ENCODE peak calls at places on chromosomes 2 and 18, in eight cellular contexts. W is endothelial cell, B is SK-N-SH, R is AG09309, S is cardiac fibroblast, C is transverse colon, H is DND-41, T is A673. F is an unnamed sample.

GRCh38 chr18:832085-832681 is 20.1 kb upstream of the YES1 start:
- DNase-seq in H (no peak), C (peak; percentile 65), S (peak; percentile 37), W (peak; percentile 47), R (no peak), T (peak; percentile 37), B (no peak), F (no peak)

GRCh38 chr2:181954538-181954883 is 31.1 kb upstream of the PPP1R1C start:
- DNase-seq in S (no peak), C (no peak), T (no peak), R (no peak), B (no peak), H (no peak), W (no peak), F (no peak)

GRCh38 chr2:23367760-23368159 is 17.2 kb upstream of the KLHL29 start:
- DNase-seq in C (no peak), W (no peak), T (no peak), B (no peak), H (no peak), S (peak; percentile 74), R (no peak), F (no peak)

GRCh38 chr2:190023860-190024259 is 38.7 kb downstream of the MSTN start:
- DNase-seq in T (peak; percentile 75), C (no peak), H (no peak), B (peak; percentile 27), W (peak; percentile 8), R (no peak), S (peak; percentile 68), F (no peak)

GRCh38 chr18:48589797-48590519 is 51.1 kb downstream of the CTIF start:
- DNase-seq in W (no peak), B (peak; percentile 74), S (peak; percentile 6), H (no peak), R (no peak), T (no peak), C (no peak), F (no peak)

GRCh38 chr2:147689510-147689909 is 155.3 kb upstream of the ACVR2A start:
- DNase-seq in W (no peak), T (no peak), S (no peak), R (no peak), C (no peak), B (no peak), H (no peak), F (no peak)

GRCh38 chr2:231795525-231796327 is 9.5 kb downstream of the COPS7B start:
- DNase-seq in T (peak; percentile 81), H (no peak), C (peak; percentile 79), B (peak; percentile 78), R (no peak), W (no peak), S (peak; percentile 77), F (no peak)

GRCh38 chr2:168912466-168913170 is 11.5 kb downstream of the G6PC2 start:
- DNase-seq in R (no peak), H (no peak), T (peak; percentile 25), W (peak; percentile 8), C (no peak), B (peak; percentile 79), S (peak; percentile 8), F (no peak)

GRCh38 chr2:185894223-185894622 is 155.6 kb downstream of the FSIP2 start:
- DNase-seq in H (no peak), S (no peak), T (no peak), R (no peak), B (no peak), W (no peak), C (no peak), F (no peak)

DNA sequence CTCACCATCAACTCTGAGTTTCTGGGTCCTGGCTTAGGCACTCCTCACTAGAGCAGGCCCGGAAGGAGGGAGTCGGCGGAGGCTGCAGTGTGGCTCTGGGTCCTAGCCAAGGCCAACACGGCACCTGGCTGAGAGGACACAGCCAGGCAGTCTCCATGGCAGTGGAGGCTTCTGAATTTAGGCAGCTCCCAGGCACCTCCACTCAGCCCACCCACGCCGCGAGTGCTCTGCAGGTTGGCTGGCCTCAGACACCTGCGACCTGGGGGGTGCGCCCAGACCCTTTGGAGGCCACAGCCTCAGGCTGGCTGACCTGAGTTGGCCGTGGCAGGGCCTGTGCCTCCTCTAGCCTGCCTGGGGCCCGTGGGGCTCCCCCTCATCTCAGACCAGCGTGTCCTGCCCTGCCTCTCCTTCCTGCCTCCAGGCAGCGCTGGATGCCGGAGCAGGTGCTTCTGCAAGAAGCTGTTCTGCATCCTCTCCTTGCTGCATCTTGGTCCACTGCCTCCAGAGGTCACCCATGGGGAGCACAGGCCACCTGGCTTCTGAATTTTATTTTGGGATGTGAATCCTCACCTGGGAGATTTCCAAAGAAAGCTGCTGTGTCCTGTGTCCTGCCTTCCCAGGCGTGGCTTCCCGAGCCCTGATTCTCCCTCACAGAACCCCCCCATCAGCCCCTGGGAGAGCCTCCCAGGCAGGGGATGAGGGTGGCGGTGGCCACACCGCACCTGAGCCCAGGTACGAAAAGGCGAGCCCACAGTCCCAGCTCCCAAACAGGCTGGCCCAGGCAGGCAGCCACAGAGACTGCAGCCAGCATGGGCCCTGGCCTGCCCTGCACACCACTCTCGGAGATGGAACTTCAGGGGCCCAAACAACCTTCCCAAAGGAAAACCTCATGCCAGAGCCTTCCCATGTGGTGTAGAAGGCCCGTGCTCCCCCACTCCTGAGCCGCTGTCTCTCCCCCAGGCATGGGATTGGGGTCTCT is 23.4 kb downstream of the AQP12A start:
- DNase-seq in H (no peak), R (no peak), B (no peak), S (no peak), W (no peak), C (no peak), T (no peak), F (no peak)
- TF ChIP-seq CTCF in H (no peak), R (no peak), B (no peak), S (no peak), W (no peak), C (no peak), T (no peak), F (no peak)

GRCh38 chr2:69767034-69767433 is 25.1 kb downstream of the ANXA4 start:
- DNase-seq in W (no peak), S (peak; percentile 60), C (no peak), H (no peak), R (peak; percentile 71), T (no peak), B (no peak), F (no peak)
- TF ChIP-seq CTCF in W (no peak), S (no peak), C (no peak), H (no peak), R (peak; percentile 35), T (no peak), B (no peak), F (no peak)

GRCh38 chr2:216151313-216152030 is 42.3 kb downstream of the XRCC5 start:
- DNase-seq in B (peak; percentile 6), S (peak; percentile 49), R (no peak), H (no peak), W (no peak), C (no peak), T (peak; percentile 27), F (no peak)
- TF ChIP-seq CTCF in B (peak; percentile 46), S (no peak), R (no peak), H (peak; percentile 19), W (no peak), C (no peak), T (peak; percentile 42), F (no peak)

GRCh38 chr18:21167641-21168372 is 56.2 kb upstream of the ROCK1 start:
- DNase-seq in H (no peak), C (peak; percentile 51), S (peak; percentile 25), W (peak; percentile 13), R (no peak), B (no peak), T (no peak), F (no peak)
- TF ChIP-seq CTCF in H (no peak), C (no peak), S (no peak), W (no peak), R (no peak), B (no peak), T (no peak), F (no peak)

DNA sequence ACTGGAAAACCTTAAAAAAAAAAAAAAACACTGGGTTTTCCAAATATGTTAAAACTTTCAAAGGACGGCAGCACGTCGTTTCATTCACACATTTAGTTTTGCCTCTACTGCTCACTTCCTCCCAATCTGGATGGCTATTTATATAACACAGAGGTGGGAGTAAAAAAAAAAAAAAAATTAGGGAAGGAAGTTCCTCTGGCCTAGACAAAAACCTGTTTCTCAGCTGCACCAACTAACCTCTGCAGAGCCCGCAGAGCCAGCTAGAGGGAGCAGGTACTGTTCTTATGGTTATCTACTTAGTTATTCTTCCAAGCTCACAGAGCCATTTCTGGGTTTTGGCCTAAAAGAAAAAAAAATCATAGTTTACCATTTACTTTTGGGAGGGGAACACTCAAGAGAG is 28.1 kb downstream of the SLC1A4 start:
- DNase-seq in S (no peak), C (peak; percentile 34), H (no peak), T (no peak), W (no peak), R (no peak), B (no peak), F (no peak)
- TF ChIP-seq CTCF in S (no peak), C (peak; percentile 23), H (peak; percentile 16), T (peak; percentile 22), W (no peak), R (no peak), B (peak; percentile 18), F (no peak)

DNA sequence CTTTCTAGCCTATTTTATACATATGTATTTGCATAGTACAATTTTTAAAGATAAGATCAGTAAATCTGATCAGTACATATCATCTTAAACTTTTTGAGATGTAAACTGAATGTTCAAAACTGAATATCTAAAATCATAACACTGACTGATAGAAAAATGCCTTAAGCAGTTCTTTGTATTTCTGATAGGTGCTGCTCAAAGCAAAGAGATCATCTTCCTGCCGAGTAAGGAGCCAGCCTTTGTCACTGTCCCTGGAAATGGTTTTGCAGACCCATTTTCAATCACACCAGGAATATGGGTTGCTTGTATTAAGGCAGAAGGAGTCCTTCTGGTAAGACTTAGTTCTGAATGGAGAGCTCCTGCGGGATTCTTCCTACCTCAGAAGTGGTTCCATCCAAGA is 135.0 kb downstream of the LAMA3 start:
- DNase-seq in S (peak; percentile 13), H (no peak), C (no peak), B (no peak), W (no peak), T (no peak), R (no peak), F (no peak)
- TF ChIP-seq CTCF in S (no peak), H (peak; percentile 29), C (no peak), B (peak; percentile 39), W (no peak), T (peak; percentile 26), R (peak; percentile 8), F (no peak)

GRCh38 chr18:79926306-79926705 is 25.1 kb downstream of the SLC66A2 start:
- DNase-seq in S (no peak), W (no peak), R (no peak), T (no peak), H (no peak), B (no peak), C (no peak), F (peak; percentile 5)

GRCh38 chr18:79926715-79927596 is 24.5 kb downstream of the SLC66A2 start:
- DNase-seq in S (no peak), T (no peak), H (no peak), W (no peak), B (no peak), R (no peak), C (peak; percentile 3), F (peak; percentile 14)

GRCh38 chr18:79923896-79924585 is 27.4 kb downstream of the SLC66A2 start:
- DNase-seq in B (no peak), T (no peak), W (no peak), H (no peak), S (no peak), C (no peak), R (no peak), F (peak; percentile 6)

GRCh38 chr18:79925656-79925979 is 25.8 kb downstream of the SLC66A2 start:
- DNase-seq in S (no peak), C (no peak), W (no peak), R (no peak), T (no peak), H (no peak), B (no peak), F (peak; percentile 16)

GRCh38 chr18:79924814-79925655 is 26.4 kb downstream of the SLC66A2 start:
- DNase-seq in R (no peak), H (no peak), B (no peak), S (no peak), C (peak; percentile 6), T (no peak), W (peak; percentile 2), F (peak; percentile 10)
- TF ChIP-seq CTCF in R (no peak), H (no peak), B (no peak), S (no peak), C (no peak), T (no peak), W (no peak), F (no peak)

F was measured in omental fat pad.